ENCODE peak calls at places on chromosomes 5 and 9, in five cellular contexts. A is AG09309; X is CD4-positive, CD25-positive, alpha-beta regulatory T cell; Q is Caco-2; O is effector memory CD4-positive, alpha-beta T cell. J is an unnamed sample.

GRCh38 chr9:33106827-33107621 is 30.6 kb upstream of the SMU1 start:
- DNase-seq in A (peak; percentile 83), X (no peak), Q (no peak), O (no peak), J (no peak)

GRCh38 chr9:126499005-126499910 is 114.5 kb upstream of the LMX1B start:
- DNase-seq in A (no peak), X (no peak), Q (peak; percentile 63), O (peak; percentile 23), J (peak; percentile 50)

GRCh38 chr9:106885451-106885850 is 22.5 kb downstream of the ZNF462 start:
- DNase-seq in A (no peak), X (no peak), Q (no peak), O (no peak), J (no peak)

GRCh38 chr9:122122468-122122867 is 29.4 kb upstream of the TTLL11 start:
- DNase-seq in A (no peak), X (no peak), Q (no peak), O (no peak), J (no peak)

GRCh38 chr9:133869674-133870419 is 122.3 kb downstream of the VAV2 start:
- DNase-seq in A (no peak), X (no peak), Q (no peak), O (no peak), J (no peak)

GRCh38 chr5:107772418-107773310 is 101.9 kb upstream of the EFNA5 start:
- DNase-seq in A (no peak), X (no peak), Q (no peak), O (no peak), J (no peak)

GRCh38 chr5:156949424-156949823 is 13.6 kb downstream of the TIMD4 start:
- DNase-seq in A (no peak), X (no peak), Q (no peak), O (no peak), J (no peak)

GRCh38 chr9:118306773-118307172 is 602.6 kb downstream of the TLR4 start:
- DNase-seq in A (no peak), X (no peak), Q (no peak), O (no peak), J (no peak)

GRCh38 chr5:80248378-80248777 is 7.5 kb downstream of the SERINC5 start:
- DNase-seq in A (no peak), X (no peak), Q (no peak), O (no peak), J (no peak)

GRCh38 chr5:147427784-147428401 is 82.0 kb downstream of the DPYSL3 start:
- DNase-seq in A (no peak), X (no peak), Q (no peak), O (no peak), J (no peak)

GRCh38 chr9:16100596-16101091 is 547.8 kb downstream of the CCDC171 start:
- DNase-seq in A (no peak), X (no peak), Q (no peak), O (no peak), J (no peak)

DNA sequence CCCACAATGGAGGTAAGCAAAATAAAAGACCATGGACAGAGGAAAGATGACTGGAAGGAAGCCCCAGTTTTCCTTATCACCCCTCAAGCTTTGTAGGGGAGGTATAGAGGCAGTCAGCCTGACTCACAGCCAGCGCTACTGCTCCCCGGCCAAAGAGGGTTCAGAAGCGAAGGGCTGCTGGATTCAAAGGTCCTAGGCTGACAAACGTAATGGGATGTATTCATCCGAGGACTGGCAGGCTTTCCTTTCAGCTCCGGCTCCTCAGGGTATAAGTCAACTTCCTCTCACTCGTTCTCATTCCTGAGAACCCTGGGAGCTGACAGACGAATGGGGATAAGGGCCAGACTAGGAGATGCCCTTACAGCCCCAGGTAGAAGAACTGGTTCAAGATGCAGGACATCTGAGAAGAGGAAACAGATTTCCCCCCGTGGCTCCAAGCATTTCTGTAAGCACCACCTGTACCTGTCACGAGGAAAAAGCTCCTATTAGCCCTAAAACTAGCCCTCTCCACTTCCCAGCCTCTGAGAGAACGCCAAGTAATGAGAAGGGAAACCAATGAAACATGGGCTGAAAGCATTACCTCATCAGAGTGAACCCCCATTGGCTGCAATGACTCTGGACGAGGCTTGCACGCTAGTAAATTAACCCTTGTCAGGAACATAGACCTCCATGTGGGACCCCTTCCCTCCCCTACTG is 22.1 kb upstream of the FAM13B start:
- DNase-seq in A (no peak), X (no peak), Q (no peak), O (no peak), J (no peak)
- H3K4me3 ChIP-seq in A (no peak overlapping the region), X (no peak overlapping the region), Q (peak overlapping the region; percentile 9), O (no peak overlapping the region), J (no peak overlapping the region)

GRCh38 chr9:6414291-6414690 is 1.3 kb downstream of the UHRF2 start:
- DNase-seq in A (peak; percentile 57), X (no peak), Q (peak; percentile 2), O (no peak), J (no peak)

GRCh38 chr9:6418764-6419163 is 5.8 kb downstream of the UHRF2 start:
- DNase-seq in A (no peak), X (no peak), Q (no peak), O (no peak), J (no peak)

GRCh38 chr9:6415266-6415665 is 2.3 kb downstream of the UHRF2 start:
- DNase-seq in A (no peak), X (no peak), Q (no peak), O (no peak), J (no peak)

GRCh38 chr9:6413365-6414263 is 615 bp downstream of the UHRF2 start:
- DNase-seq in A (no peak), X (peak; percentile 16), Q (peak; percentile 53), O (peak; percentile 19), J (peak; percentile 28)

GRCh38 chr9:6417186-6417585 is 4.2 kb downstream of the UHRF2 start:
- DNase-seq in A (no peak), X (no peak), Q (no peak), O (no peak), J (no peak)
- H3K4me3 ChIP-seq in A (no peak overlapping the region), X (peak overlapping the region; percentile 77), Q (no peak overlapping the region), O (no peak overlapping the region), J (no peak overlapping the region)

GRCh38 chr5:139847091-139847490 is 51.5 kb downstream of the PSD2 start:
- DNase-seq in A (no peak), X (no peak), Q (no peak), O (no peak), J (no peak)
- H3K4me3 ChIP-seq in A (no peak overlapping the region), X (no peak overlapping the region), Q (no peak overlapping the region), O (no peak overlapping the region), J (no peak overlapping the region)

DNA sequence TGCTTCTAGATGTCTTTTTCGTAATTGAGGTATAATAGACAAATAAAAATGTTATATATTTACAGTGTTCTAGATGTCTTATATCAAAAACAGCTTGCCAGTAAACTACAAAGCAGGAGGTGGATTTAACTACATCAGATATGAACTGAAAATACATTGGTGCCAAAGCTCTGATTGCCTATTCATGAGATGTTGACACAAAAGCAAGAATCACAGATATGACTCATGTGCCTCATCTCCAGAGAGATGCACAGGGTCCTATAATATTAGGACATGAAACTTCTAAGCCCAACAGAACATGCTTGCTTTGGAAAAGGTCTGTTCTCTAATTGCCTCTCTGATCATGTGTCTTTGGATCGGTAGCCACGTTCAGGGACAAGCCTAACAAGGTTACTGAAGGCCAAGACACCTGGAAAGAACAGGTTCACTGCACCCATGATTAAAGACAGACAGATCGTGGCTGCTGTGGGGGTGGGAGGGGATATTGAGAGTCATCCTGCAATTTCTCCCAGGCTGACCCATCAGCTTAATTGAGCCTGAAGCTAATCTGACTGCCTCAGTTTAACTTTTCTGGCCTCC is 16.8 kb downstream of the ABCA1 start:
- DNase-seq in A (no peak), X (no peak), Q (no peak), O (no peak), J (no peak)
- H3K4me3 ChIP-seq in A (no peak overlapping the region), X (no peak overlapping the region), Q (no peak overlapping the region), O (no peak overlapping the region), J (no peak overlapping the region)

GRCh38 chr9:85647571-85647970 is 94.2 kb downstream of the AGTPBP1 start:
- DNase-seq in A (no peak), X (no peak), Q (no peak), O (no peak), J (no peak)
- H3K4me3 ChIP-seq in A (no peak overlapping the region), X (no peak overlapping the region), Q (no peak overlapping the region), O (no peak overlapping the region), J (no peak overlapping the region)

GRCh38 chr9:76269789-76270188 is 124.4 kb downstream of the RFK start:
- DNase-seq in A (no peak), X (no peak), Q (no peak), O (no peak), J (no peak)

GRCh38 chr9:76271755-76272154 is 122.5 kb downstream of the RFK start:
- DNase-seq in A (no peak), X (no peak), Q (no peak), O (no peak), J (no peak)

DNA sequence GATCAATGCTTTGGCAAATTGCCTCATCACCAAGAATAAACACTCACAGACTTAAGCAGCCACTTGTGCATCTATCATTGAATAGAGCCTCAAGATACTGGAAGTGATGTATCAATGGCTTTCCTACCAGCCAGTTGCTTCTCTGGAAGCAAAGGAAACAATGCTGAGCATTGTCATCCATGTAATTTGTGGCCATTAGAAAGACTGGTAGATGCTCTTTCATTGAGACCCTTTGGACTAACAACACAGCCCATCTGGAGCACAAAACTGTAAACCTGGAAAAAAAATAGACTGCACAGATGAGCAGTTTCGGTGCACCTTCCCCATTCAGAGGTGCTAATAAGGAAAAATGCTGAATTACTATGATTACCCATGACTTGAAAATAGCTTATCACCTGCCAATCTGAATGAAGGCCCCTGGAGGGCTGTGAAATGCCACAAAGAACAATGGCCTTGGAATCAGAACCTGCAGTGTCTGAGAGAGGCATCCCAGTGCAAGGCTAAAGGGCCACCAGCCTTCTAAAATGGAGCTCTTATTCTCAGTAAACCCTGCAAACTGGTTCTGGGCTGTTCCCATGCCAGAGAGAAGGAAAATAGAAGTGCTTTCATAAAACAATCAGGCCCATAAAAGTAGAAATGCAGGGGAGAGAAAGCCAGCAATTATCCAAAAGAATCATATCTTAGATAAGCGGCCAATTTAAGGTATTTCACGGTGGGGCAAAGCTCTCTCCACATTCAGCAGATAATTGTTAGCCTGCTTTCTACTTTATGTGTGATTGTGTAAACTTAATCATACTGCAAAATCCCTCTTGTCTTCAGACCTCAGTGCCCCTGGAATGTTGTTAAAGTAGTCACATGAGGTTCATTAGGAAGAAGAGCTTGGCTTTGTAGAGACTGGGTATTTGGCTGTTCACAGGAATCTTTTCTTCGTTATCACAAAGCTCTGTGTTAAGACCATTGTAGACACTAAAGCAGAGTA is 127.3 kb downstream of the RFK start:
- DNase-seq in A (no peak), X (no peak), Q (no peak), O (no peak), J (no peak)
- H3K4me3 ChIP-seq in A (no peak overlapping the region), X (no peak overlapping the region), Q (no peak overlapping the region), O (no peak overlapping the region), J (no peak overlapping the region)

DNA sequence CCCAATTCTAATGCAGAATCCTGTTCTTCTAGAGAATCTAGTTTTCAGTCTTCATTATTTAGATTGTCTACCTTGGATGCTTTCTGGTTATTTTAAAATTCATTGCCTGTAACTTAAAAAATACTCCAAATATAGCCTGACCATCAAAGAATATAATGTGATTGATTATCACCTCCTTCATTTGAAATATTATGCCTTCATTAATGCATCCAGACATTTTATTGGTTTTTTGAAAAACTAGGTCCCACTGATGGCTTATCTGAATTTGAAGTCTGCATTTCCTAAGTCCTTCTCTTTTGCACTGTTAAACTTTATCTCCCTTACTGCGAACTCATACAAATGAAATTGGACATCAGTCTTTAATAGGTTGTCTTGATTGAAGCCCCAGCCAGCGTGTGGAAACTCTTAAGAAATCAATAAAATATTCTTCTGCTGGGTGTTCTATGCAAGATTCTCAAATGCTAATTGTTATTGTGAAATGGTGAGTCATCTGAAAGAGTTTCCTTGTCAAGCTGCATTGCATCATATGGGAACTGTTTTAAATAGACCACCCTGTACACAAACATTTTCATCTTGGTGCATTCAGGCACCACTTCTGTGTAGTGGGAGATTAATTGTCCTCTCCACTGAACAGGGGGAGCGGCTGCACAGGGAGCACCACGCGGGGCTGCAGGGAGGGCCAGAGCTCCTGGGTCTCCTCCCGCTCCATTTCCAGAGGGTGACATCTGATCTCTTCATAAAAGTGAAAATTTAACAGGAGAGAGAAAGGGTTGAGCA is 92.3 kb upstream of the FANCC start:
- DNase-seq in A (peak; percentile 69), X (no peak), Q (no peak), O (no peak), J (no peak)
- H3K4me3 ChIP-seq in A (no peak overlapping the region), X (no peak overlapping the region), Q (no peak overlapping the region), O (no peak overlapping the region), J (no peak overlapping the region)